ENCODE peak calls at places on chromosomes 13 and 19, in eight cellular contexts. J, L, M, Q, B, A, N and K are unnamed samples.
A peak's percentile ranks its signal among the peaks of the same experiment; 100 is the strongest.

GRCh38 chr19:46602392-46603194 is 1.5 kb downstream of the CALM3 start:
- DNase-seq in L (no peak), N (no peak), B (no peak), J (peak; percentile 31), A (no peak), M (no peak), Q (no peak), K (no peak)

GRCh38 chr13:37175996-37176395 is 70.5 kb upstream of the CSNK1A1L start:
- DNase-seq in J (no peak), Q (peak; percentile 75), L (no peak), B (no peak), N (no peak), A (peak; percentile 98), M (no peak), K (peak; percentile 62)

GRCh38 chr13:23477096-23477495 is 43.6 kb upstream of the SACS start:
- DNase-seq in J (no peak), B (no peak), N (no peak), L (no peak), Q (no peak), A (peak; percentile 59), M (no peak), K (no peak)

GRCh38 chr19:17703823-17704463 is 15.3 kb upstream of the MAP1S start:
- DNase-seq in Q (no peak), L (peak; percentile 68), N (no peak), A (peak; percentile 35), B (peak; percentile 13), J (peak; percentile 64), M (peak; percentile 44), K (peak; percentile 49)

GRCh38 chr19:1487576-1488281 is 2.4 kb downstream of the PCSK4 start:
- DNase-seq in J (no peak), A (no peak), N (no peak), L (peak; percentile 43), Q (no peak), M (no peak), B (no peak), K (no peak)

GRCh38 chr19:45528744-45529453 is 21.6 kb downstream of the VASP start:
- DNase-seq in L (peak; percentile 64), B (peak; percentile 59), A (no peak), J (peak; percentile 22), N (peak; percentile 28), Q (no peak), M (no peak), K (peak; percentile 24)

GRCh38 chr13:77574076-77574475 is 38.6 kb downstream of the SCEL start:
- DNase-seq in B (no peak), M (no peak), Q (no peak), N (peak; percentile 3), J (no peak), L (no peak), A (no peak), K (no peak)

GRCh38 chr19:33366917-33367316 is 6.6 kb upstream of the CEBPG start:
- DNase-seq in J (no peak), B (no peak), M (no peak), L (no peak), N (no peak), Q (no peak), A (no peak), K (no peak)

GRCh38 chr13:33285420-33286124 is at the start of gene STARD13:
- DNase-seq in L (peak; percentile 90), A (peak; percentile 98), B (peak; percentile 98), Q (peak; percentile 98), M (no peak), N (peak; percentile 49), J (no peak), K (peak; percentile 98)

GRCh38 chr13:49346460-49346859 is 97.4 kb downstream of the CAB39L start:
- DNase-seq in A (no peak), L (no peak), M (no peak), B (no peak), Q (no peak), J (no peak), N (no peak), K (no peak)

GRCh38 chr19:48169585-48169973 is 565 bp downstream of the LIG1 start:
- DNase-seq in B (peak; percentile 75), J (peak; percentile 89), N (peak; percentile 52), M (peak; percentile 14), A (peak; percentile 46), L (peak; percentile 86), Q (peak; percentile 30), K (peak; percentile 93)

GRCh38 chr13:32426191-32426980 is 1.5 kb downstream of the N4BP2L1 start:
- DNase-seq in B (peak; percentile 72), J (peak; percentile 8), M (no peak), N (no peak), A (peak; percentile 23), Q (no peak), L (no peak), K (no peak)

GRCh38 chr13:49444517-49445395 is 682 bp downstream of the SETDB2 start:
- DNase-seq in B (peak; percentile 64), A (peak; percentile 88), Q (peak; percentile 70), L (no peak), N (peak; percentile 23), J (no peak), M (no peak), K (peak; percentile 46)

GRCh38 chr19:10712041-10712440 is 5.8 kb upstream of the DNM2 start:
- DNase-seq in J (no peak), Q (no peak), A (no peak), M (no peak), L (no peak), B (no peak), N (no peak), K (no peak)

GRCh38 chr13:79548886-79549285 is 67.9 kb downstream of the NDFIP2 start:
- DNase-seq in A (peak; percentile 2), J (no peak), Q (no peak), M (no peak), N (no peak), L (no peak), B (no peak), K (peak; percentile 6)

GRCh38 chr19:46376241-46377153 is 29.6 kb downstream of the PPP5C start:
- DNase-seq in B (no peak), J (no peak), L (no peak), Q (no peak), N (no peak), A (no peak), M (no peak), K (no peak)

GRCh38 chr13:23960566-23961156 is 63.4 kb upstream of the C1QTNF9B start:
- DNase-seq in M (peak; percentile 26), A (peak; percentile 43), L (no peak), Q (peak; percentile 27), N (peak; percentile 24), J (no peak), B (peak; percentile 59), K (no peak)

GRCh38 chr13:57137631-57138030 is 3.1 kb upstream of the PRR20A start:
- DNase-seq in M (no peak), J (no peak), N (no peak), B (no peak), A (no peak), L (no peak), Q (no peak), K (no peak)

GRCh38 chr19:41528106-41528505 is 47.9 kb upstream of the CEACAM21 start:
- DNase-seq in B (no peak), A (no peak), J (no peak), Q (no peak), L (no peak), N (no peak), M (no peak), K (no peak)

GRCh38 chr13:42215578-42216421 is 56.2 kb upstream of the AKAP11 start:
- DNase-seq in L (no peak), B (peak; percentile 41), J (no peak), A (peak; percentile 33), N (peak; percentile 10), M (no peak), Q (peak; percentile 23), K (peak; percentile 37)

GRCh38 chr13:111658150-111659100 is 338.0 kb downstream of the TEX29 start:
- DNase-seq in M (peak; percentile 92), Q (no peak), N (peak; percentile 51), A (no peak), B (peak; percentile 7), L (no peak), J (no peak), K (no peak)

GRCh38 chr13:45768668-45769067 is 66.5 kb downstream of the CBY2 start:
- DNase-seq in A (no peak), M (no peak), B (no peak), Q (no peak), L (no peak), N (no peak), J (no peak), K (no peak)